ENCODE peak calls at places on chromosomes 5 and 9, in four cellular contexts. Z, K, T and O are unnamed samples.

GRCh38 chr9:134236001-134236421 is 71.6 kb upstream of the RNU6ATAC start:
- DNase-seq in Z (no peak), K (peak; percentile 80), T (no peak), O (no peak)

GRCh38 chr5:146751781-146752401 is 126.7 kb downstream of the PPP2R2B start:
- DNase-seq in Z (no peak), K (no peak), T (no peak), O (no peak)

GRCh38 chr5:59207416-59207815 is 624.5 kb downstream of the RAB3C start:
- DNase-seq in Z (no peak), K (peak; percentile 53), T (no peak), O (no peak)

GRCh38 chr9:75979362-75979761 is 88.9 kb downstream of the PCSK5 start:
- DNase-seq in Z (no peak), K (peak; percentile 22), T (no peak), O (peak; percentile 2)

GRCh38 chr9:13358128-13358527 is 78.6 kb upstream of the MPDZ start:
- DNase-seq in Z (no peak), K (peak; percentile 85), T (peak; percentile 34), O (no peak)

GRCh38 chr9:134488251-134488900 is 153.2 kb upstream of the COL5A1 start:
- DNase-seq in Z (peak; percentile 56), K (no peak), T (no peak), O (no peak)

GRCh38 chr5:129094924-129095797 is 612 bp downstream of the ISOC1 start:
- DNase-seq in Z (peak; percentile 75), K (peak; percentile 71), T (peak; percentile 28), O (peak; percentile 82)

GRCh38 chr9:124210697-124211096 is 47.1 kb upstream of the NEK6 start:
- DNase-seq in Z (no peak), K (no peak), T (no peak), O (no peak)

GRCh38 chr9:133583586-133583985 is 25.6 kb downstream of the FAM163B start:
- DNase-seq in Z (no peak), K (peak; percentile 52), T (no peak), O (no peak)

GRCh38 chr9:76203373-76203772 is 190.9 kb downstream of the RFK start:
- DNase-seq in Z (no peak), K (peak; percentile 49), T (no peak), O (no peak)

GRCh38 chr9:5436441-5436840 is 1.3 kb downstream of the PLGRKT start:
- DNase-seq in Z (no peak), K (no peak), T (no peak), O (no peak)

GRCh38 chr5:157241483-157241882 is 24.4 kb upstream of the CYFIP2 start:
- DNase-seq in Z (no peak), K (no peak), T (no peak), O (no peak)

GRCh38 chr9:129626079-129626943 is at the start of gene NTMT1:
- DNase-seq in Z (peak; percentile 87), K (peak; percentile 87), T (peak; percentile 75), O (peak; percentile 81)

GRCh38 chr9:116471093-116471906 is 215.8 kb upstream of the TRIM32 start:
- DNase-seq in Z (no peak), K (peak; percentile 98), T (no peak), O (no peak)

GRCh38 chr9:123643518-123643917 is 286.4 kb downstream of the DENND1A start:
- DNase-seq in Z (no peak), K (no peak), T (no peak), O (no peak)

GRCh38 chr5:80781356-80781755 is 126.6 kb upstream of the DHFR start:
- DNase-seq in Z (no peak), K (peak; percentile 14), T (peak; percentile 76), O (no peak)

GRCh38 chr5:38107096-38107495 is 151.3 kb upstream of the EGFLAM start:
- DNase-seq in Z (no peak), K (no peak), T (no peak), O (no peak)

GRCh38 chr9:77451507-77451906 is 196.6 kb downstream of the GNA14 start:
- DNase-seq in Z (no peak), K (no peak), T (no peak), O (no peak)

GRCh38 chr5:54882841-54883240 is 102.6 kb downstream of the ESM1 start:
- DNase-seq in Z (no peak), K (no peak), T (no peak), O (no peak)

GRCh38 chr5:135448071-135448704 is 1.0 kb upstream of the DCANP1 start:
- DNase-seq in Z (no peak), K (no peak), T (peak; percentile 25), O (no peak)

GRCh38 chr9:37972346-37972745 is 68.4 kb upstream of the SLC25A51 start:
- DNase-seq in Z (no peak), K (peak; percentile 45), T (peak; percentile 20), O (peak; percentile 63)

GRCh38 chr5:105752801-105753200 is 1917.9 kb downstream of the EFNA5 start:
- DNase-seq in Z (no peak), K (no peak), T (no peak), O (no peak)

GRCh38 chr9:127686461-127687393 is 20.1 kb upstream of the CFAP157 start:
- DNase-seq in Z (no peak), K (no peak), T (peak; percentile 64), O (no peak)

GRCh38 chr9:136305822-136306690 is 2.2 kb upstream of the CCDC187 start:
- DNase-seq in Z (no peak), K (no peak), T (no peak), O (no peak)

GRCh38 chr9:128104171-128104618 is 23.3 kb downstream of the PTGES2 start:
- DNase-seq in Z (peak; percentile 69), K (no peak), T (no peak), O (no peak)

GRCh38 chr9:93198117-93198838 is 14.3 kb downstream of the WNK2 start:
- DNase-seq in Z (no peak), K (no peak), T (no peak), O (no peak)

GRCh38 chr5:27325513-27325912 is 287.1 kb upstream of the CDH9 start:
- DNase-seq in Z (no peak), K (peak; percentile 18), T (peak; percentile 30), O (no peak)

GRCh38 chr5:2902186-2902585 is 150.7 kb upstream of the IRX2 start:
- DNase-seq in Z (no peak), K (no peak), T (no peak), O (no peak)
- H3K9me3 ChIP-seq in Z (no peaks in the 10 kb centered on the region), K (no peaks in the 10 kb centered on the region), T (peaks cover 14% of the 10 kb centered on the region), O (no peaks in the 10 kb centered on the region)

GRCh38 chr5:71825992-71826391 is 106.9 kb downstream of the CARTPT start:
- DNase-seq in Z (no peak), K (no peak), T (no peak), O (no peak)
- H3K9me3 ChIP-seq in Z (peaks cover 26% of the 10 kb centered on the region), K (no peaks in the 10 kb centered on the region), T (peaks cover 5% of the 10 kb centered on the region), O (peaks cover 5% of the 10 kb centered on the region)

GRCh38 chr5:1088726-1089125 is 23.1 kb downstream of the SLC12A7 start:
- DNase-seq in Z (no peak), K (no peak), T (no peak), O (no peak)
- H3K9me3 ChIP-seq in Z (no peaks in the 10 kb centered on the region), K (no peaks in the 10 kb centered on the region), T (no peaks in the 10 kb centered on the region), O (no peaks in the 10 kb centered on the region)

GRCh38 chr9:33167084-33167948 is at the start of gene B4GALT1:
- DNase-seq in Z (peak; percentile 95), K (peak; percentile 98), T (peak; percentile 95), O (peak; percentile 97)
- H3K9me3 ChIP-seq in Z (no peaks in the 10 kb centered on the region), K (no peaks in the 10 kb centered on the region), T (no peaks in the 10 kb centered on the region), O (no peaks in the 10 kb centered on the region)

DNA sequence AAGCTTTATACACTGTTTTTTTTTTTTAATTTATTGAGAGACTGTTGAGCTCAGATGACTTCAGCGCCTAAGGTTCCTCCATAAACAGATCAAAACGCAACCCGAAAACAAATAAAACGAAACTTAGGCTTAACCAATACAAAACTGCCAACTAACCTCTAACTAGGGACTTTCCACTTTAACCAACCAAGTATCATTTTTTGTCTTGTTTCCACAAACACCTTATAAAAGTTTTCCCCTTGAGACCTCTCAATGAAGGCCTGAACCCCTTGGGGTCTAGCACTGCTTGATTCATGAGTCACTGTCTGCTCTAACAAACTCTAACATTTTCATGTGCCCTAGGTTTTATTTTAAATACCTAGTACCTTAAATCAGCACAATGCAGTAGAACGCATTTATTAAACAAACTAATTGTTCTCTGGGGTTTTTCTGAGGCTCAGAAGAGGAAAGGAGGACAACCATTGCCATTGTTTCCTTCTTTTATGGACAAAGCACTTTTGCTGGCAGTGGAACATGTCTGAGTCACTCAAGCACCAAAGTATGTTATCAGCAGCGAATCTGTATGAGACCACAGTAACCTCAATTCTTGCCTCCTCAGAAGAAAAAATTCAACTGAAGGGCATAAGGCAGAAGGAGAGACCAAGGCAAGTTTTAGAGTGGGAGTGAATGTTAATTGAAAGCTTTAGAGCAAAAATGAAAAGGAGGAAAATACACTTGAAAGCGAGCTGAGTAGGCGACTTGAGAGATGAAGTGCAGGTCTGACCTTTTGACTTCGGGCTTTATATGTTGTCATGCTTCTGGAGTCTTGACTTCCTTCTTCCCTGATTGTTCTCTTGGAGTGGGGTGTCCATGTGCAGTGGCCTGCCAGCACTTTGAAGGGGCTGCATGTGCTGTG is 97.7 kb upstream of the HCN1 start:
- DNase-seq in Z (no peak), K (no peak), T (no peak), O (no peak)
- H3K9me3 ChIP-seq in Z (no peaks in the 10 kb centered on the region), K (no peaks in the 10 kb centered on the region), T (peaks cover 12% of the 10 kb centered on the region), O (no peaks in the 10 kb centered on the region)

GRCh38 chr9:40928803-40929487 is 199.5 kb downstream of the FOXD4L6 start:
- DNase-seq in Z (no peak), K (no peak), T (no peak), O (no peak)

GRCh38 chr9:40925149-40925548 is 203.3 kb downstream of the FOXD4L6 start:
- DNase-seq in Z (no peak), K (no peak), T (no peak), O (no peak)

GRCh38 chr9:40927851-40928802 is 200.4 kb downstream of the FOXD4L6 start:
- DNase-seq in Z (no peak), K (no peak), T (no peak), O (no peak)

GRCh38 chr9:40927260-40927631 is 201.2 kb downstream of the FOXD4L6 start:
- DNase-seq in Z (no peak), K (no peak), T (no peak), O (no peak)

DNA sequence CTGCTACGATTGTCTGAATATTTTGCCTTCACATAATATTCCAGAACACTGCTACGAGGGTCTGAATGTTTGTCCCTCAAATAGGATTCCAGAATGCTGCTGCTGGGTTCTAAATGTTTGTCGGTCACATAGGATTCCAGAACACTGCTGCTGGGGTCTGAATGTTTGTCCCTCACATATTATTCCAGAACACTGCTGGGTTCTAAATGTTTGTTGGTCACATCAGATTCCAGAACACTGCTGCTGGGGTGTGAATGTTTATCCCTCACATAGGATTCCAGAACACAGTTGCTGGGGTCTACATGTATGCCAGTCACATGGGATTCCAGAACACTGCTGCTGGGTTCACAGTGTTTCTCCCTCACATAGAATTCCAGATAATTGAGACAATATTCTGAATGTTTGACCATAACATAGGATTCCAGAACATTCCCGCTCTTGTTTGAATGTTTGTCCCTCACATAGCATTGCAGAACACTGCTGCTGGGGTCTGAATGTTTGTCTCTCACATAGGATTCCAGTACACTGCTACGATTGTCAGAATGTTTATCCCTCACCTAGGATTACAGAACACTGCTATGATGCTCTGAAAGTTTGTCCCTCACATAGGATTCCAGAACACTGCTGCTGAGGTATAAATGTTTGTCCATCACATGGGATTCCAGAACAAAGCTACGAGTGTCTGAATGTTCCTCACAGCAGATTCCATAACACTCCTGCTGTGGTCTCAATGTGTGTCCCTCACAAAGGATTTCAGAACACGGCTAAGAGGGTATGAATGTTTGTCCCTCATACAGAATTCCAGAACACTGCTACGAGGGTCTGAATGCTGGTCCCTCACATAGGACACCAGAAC is 201.8 kb downstream of the FOXD4L6 start:
- DNase-seq in Z (no peak), K (no peak), T (no peak), O (no peak)
- H3K9me3 ChIP-seq in Z (peaks cover 75% of the 10 kb centered on the region), K (peaks cover 48% of the 10 kb centered on the region), T (peaks cover 5% of the 10 kb centered on the region), O (no peaks in the 10 kb centered on the region)